ENCODE peak calls at places on chromosomes 7 and 10, in seven cellular contexts. One of them, this sample, is unnamed.

GRCh38 chr7:43906327-43907010 is at the start of gene URGCP:
- DNase-seq in heart right ventricle: peak; percentile 44
- DNase-seq in uterus: peak; percentile 25
- DNase-seq in pancreas: peak; percentile 50
- DNase-seq in cardiac muscle cell: peak; percentile 63
- DNase-seq in body of pancreas: peak; percentile 42
- DNase-seq in retinal pigment epithelial cell: no peak
- DNase-seq in this sample: peak; percentile 44

GRCh38 chr10:98430427-98430826 is 15.4 kb upstream of the PYROXD2 start:
- DNase-seq in heart right ventricle: no peak
- DNase-seq in uterus: no peak
- DNase-seq in pancreas: no peak
- DNase-seq in cardiac muscle cell: no peak
- DNase-seq in body of pancreas: no peak
- DNase-seq in retinal pigment epithelial cell: no peak
- DNase-seq in this sample: no peak

GRCh38 chr10:29250066-29250465 is 38.8 kb upstream of the LYZL1 start:
- DNase-seq in heart right ventricle: no peak
- DNase-seq in uterus: no peak
- DNase-seq in pancreas: no peak
- DNase-seq in cardiac muscle cell: no peak
- DNase-seq in body of pancreas: no peak
- DNase-seq in retinal pigment epithelial cell: no peak
- DNase-seq in this sample: no peak

GRCh38 chr10:79331709-79332108 is 15.6 kb upstream of the PPIF start:
- DNase-seq in heart right ventricle: peak; percentile 61
- DNase-seq in uterus: no peak
- DNase-seq in pancreas: no peak
- DNase-seq in cardiac muscle cell: no peak
- DNase-seq in body of pancreas: peak; percentile 64
- DNase-seq in retinal pigment epithelial cell: no peak
- DNase-seq in this sample: no peak

GRCh38 chr7:30556854-30557644 is 37.6 kb upstream of the GARS1 start:
- DNase-seq in heart right ventricle: no peak
- DNase-seq in uterus: no peak
- DNase-seq in pancreas: peak; percentile 17
- DNase-seq in cardiac muscle cell: no peak
- DNase-seq in body of pancreas: peak; percentile 60
- DNase-seq in retinal pigment epithelial cell: no peak
- DNase-seq in this sample: no peak

GRCh38 chr7:106947244-106947728 is 82.2 kb downstream of the PIK3CG start:
- DNase-seq in heart right ventricle: peak; percentile 56
- DNase-seq in uterus: peak; percentile 68
- DNase-seq in pancreas: no peak
- DNase-seq in cardiac muscle cell: peak; percentile 87
- DNase-seq in body of pancreas: peak; percentile 57
- DNase-seq in retinal pigment epithelial cell: peak; percentile 42
- DNase-seq in this sample: no peak

GRCh38 chr7:152189026-152189425 is 163.6 kb downstream of the GALNT11 start:
- DNase-seq in heart right ventricle: no peak
- DNase-seq in uterus: no peak
- DNase-seq in pancreas: no peak
- DNase-seq in cardiac muscle cell: no peak
- DNase-seq in body of pancreas: no peak
- DNase-seq in retinal pigment epithelial cell: no peak
- DNase-seq in this sample: no peak

GRCh38 chr10:103096130-103096529 is 96.9 kb downstream of the NT5C2 start:
- DNase-seq in heart right ventricle: no peak
- DNase-seq in uterus: no peak
- DNase-seq in pancreas: no peak
- DNase-seq in cardiac muscle cell: no peak
- DNase-seq in body of pancreas: no peak
- DNase-seq in retinal pigment epithelial cell: no peak
- DNase-seq in this sample: no peak

GRCh38 chr7:88243345-88243909 is 23.6 kb upstream of the SRI start:
- DNase-seq in heart right ventricle: peak; percentile 22
- DNase-seq in uterus: no peak
- DNase-seq in pancreas: no peak
- DNase-seq in cardiac muscle cell: peak; percentile 54
- DNase-seq in body of pancreas: peak; percentile 46
- DNase-seq in retinal pigment epithelial cell: no peak
- DNase-seq in this sample: no peak

GRCh38 chr10:123027861-123028260 is 19.1 kb downstream of the ACADSB start:
- DNase-seq in heart right ventricle: no peak
- DNase-seq in uterus: no peak
- DNase-seq in pancreas: no peak
- DNase-seq in cardiac muscle cell: no peak
- DNase-seq in body of pancreas: no peak
- DNase-seq in retinal pigment epithelial cell: no peak
- DNase-seq in this sample: no peak

GRCh38 chr10:99913831-99914235 is 95.9 kb downstream of the DNMBP start:
- DNase-seq in heart right ventricle: no peak
- DNase-seq in uterus: no peak
- DNase-seq in pancreas: peak; percentile 64
- DNase-seq in cardiac muscle cell: peak; percentile 91
- DNase-seq in body of pancreas: peak; percentile 80
- DNase-seq in retinal pigment epithelial cell: no peak
- DNase-seq in this sample: no peak

GRCh38 chr10:78768041-78768569 is 300.7 kb upstream of the ZMIZ1 start:
- DNase-seq in heart right ventricle: no peak
- DNase-seq in uterus: peak; percentile 15
- DNase-seq in pancreas: no peak
- DNase-seq in cardiac muscle cell: no peak
- DNase-seq in body of pancreas: no peak
- DNase-seq in retinal pigment epithelial cell: no peak
- DNase-seq in this sample: no peak

GRCh38 chr7:44142028-44142427 is 896 bp upstream of the MYL7 start:
- DNase-seq in heart right ventricle: no peak
- DNase-seq in uterus: no peak
- DNase-seq in pancreas: no peak
- DNase-seq in cardiac muscle cell: no peak
- DNase-seq in body of pancreas: no peak
- DNase-seq in retinal pigment epithelial cell: no peak
- DNase-seq in this sample: no peak

GRCh38 chr7:108099650-108100049 is 30.5 kb downstream of the LAMB4 start:
- DNase-seq in heart right ventricle: no peak
- DNase-seq in uterus: no peak
- DNase-seq in pancreas: no peak
- DNase-seq in cardiac muscle cell: no peak
- DNase-seq in body of pancreas: no peak
- DNase-seq in retinal pigment epithelial cell: no peak
- DNase-seq in this sample: no peak

GRCh38 chr7:115494529-115495147 is 535.9 kb downstream of the TFEC start:
- DNase-seq in heart right ventricle: no peak
- DNase-seq in uterus: no peak
- DNase-seq in pancreas: no peak
- DNase-seq in cardiac muscle cell: no peak
- DNase-seq in body of pancreas: no peak
- DNase-seq in retinal pigment epithelial cell: no peak
- DNase-seq in this sample: no peak

GRCh38 chr7:5625938-5626337 is 155.5 kb downstream of the RNF216 start:
- DNase-seq in heart right ventricle: no peak
- DNase-seq in uterus: no peak
- DNase-seq in pancreas: no peak
- DNase-seq in cardiac muscle cell: peak; percentile 28
- DNase-seq in body of pancreas: no peak
- DNase-seq in retinal pigment epithelial cell: peak; percentile 41
- DNase-seq in this sample: no peak
- TF ChIP-seq CTCF in heart right ventricle: no peak
- TF ChIP-seq CTCF in uterus: no peak
- TF ChIP-seq CTCF in pancreas: no peak
- TF ChIP-seq CTCF in cardiac muscle cell: no peak
- TF ChIP-seq CTCF in body of pancreas: no peak
- TF ChIP-seq CTCF in retinal pigment epithelial cell: peak; percentile 37
- TF ChIP-seq CTCF in this sample: no peak

DNA sequence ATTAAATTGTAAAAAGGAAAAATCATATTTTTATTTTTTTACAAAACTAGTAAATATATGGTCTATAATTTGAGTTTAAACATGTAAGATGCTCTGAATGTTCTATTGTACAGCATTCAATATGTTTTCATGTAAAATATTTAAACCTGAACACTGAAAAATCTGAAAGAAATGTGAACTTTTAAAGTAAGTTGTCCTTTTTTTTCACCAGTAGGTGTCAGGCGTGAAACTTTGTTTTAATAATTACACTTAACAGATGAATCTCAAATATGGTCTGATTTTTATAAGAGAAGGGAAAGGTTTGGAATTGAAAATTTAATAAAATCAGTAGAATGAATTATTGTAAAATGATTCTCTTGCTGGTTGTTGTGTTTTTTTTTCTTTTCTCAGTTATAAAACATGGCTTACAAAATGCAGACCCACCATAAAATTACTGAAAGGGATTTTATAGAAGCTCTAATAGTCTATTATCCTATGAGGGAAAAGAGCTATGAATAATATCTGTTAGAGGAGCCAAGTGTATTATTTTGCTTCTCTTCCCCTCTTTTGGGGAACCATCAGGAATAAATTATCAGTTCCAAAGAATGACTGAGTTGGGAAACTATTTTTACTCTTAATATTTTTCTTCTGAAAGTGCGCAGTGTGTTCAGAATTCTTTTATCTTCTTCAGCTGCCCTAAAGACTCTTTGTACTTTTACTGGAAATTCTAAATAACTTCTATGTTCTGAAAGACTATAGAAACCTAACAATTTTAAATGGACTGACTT is 217.7 kb upstream of the FZD1 start:
- DNase-seq in heart right ventricle: no peak
- DNase-seq in uterus: no peak
- DNase-seq in pancreas: no peak
- DNase-seq in cardiac muscle cell: no peak
- DNase-seq in body of pancreas: no peak
- DNase-seq in retinal pigment epithelial cell: no peak
- DNase-seq in this sample: no peak
- TF ChIP-seq CTCF in heart right ventricle: peak; percentile 31
- TF ChIP-seq CTCF in uterus: peak; percentile 14
- TF ChIP-seq CTCF in pancreas: peak; percentile 9
- TF ChIP-seq CTCF in cardiac muscle cell: peak; percentile 40
- TF ChIP-seq CTCF in body of pancreas: peak; percentile 29
- TF ChIP-seq CTCF in retinal pigment epithelial cell: peak; percentile 20
- TF ChIP-seq CTCF in this sample: no peak

GRCh38 chr10:83425306-83425705 is 714.0 kb upstream of the GHITM start:
- DNase-seq in heart right ventricle: no peak
- DNase-seq in uterus: no peak
- DNase-seq in pancreas: no peak
- DNase-seq in cardiac muscle cell: no peak
- DNase-seq in body of pancreas: no peak
- DNase-seq in retinal pigment epithelial cell: no peak
- DNase-seq in this sample: no peak
- TF ChIP-seq CTCF in heart right ventricle: no peak
- TF ChIP-seq CTCF in uterus: no peak
- TF ChIP-seq CTCF in pancreas: no peak
- TF ChIP-seq CTCF in cardiac muscle cell: no peak
- TF ChIP-seq CTCF in body of pancreas: no peak
- TF ChIP-seq CTCF in retinal pigment epithelial cell: no peak
- TF ChIP-seq CTCF in this sample: no peak

GRCh38 chr7:63044721-63045120 is 953.9 kb upstream of the ZNF722 start:
- DNase-seq in heart right ventricle: no peak
- DNase-seq in uterus: no peak
- DNase-seq in pancreas: no peak
- DNase-seq in cardiac muscle cell: no peak
- DNase-seq in body of pancreas: no peak
- DNase-seq in retinal pigment epithelial cell: no peak
- DNase-seq in this sample: no peak

GRCh38 chr7:63042730-63043511 is 955.7 kb upstream of the ZNF722 start:
- DNase-seq in heart right ventricle: no peak
- DNase-seq in uterus: no peak
- DNase-seq in pancreas: no peak
- DNase-seq in cardiac muscle cell: no peak
- DNase-seq in body of pancreas: no peak
- DNase-seq in retinal pigment epithelial cell: no peak
- DNase-seq in this sample: no peak

GRCh38 chr7:63045575-63045974 is 953.1 kb upstream of the ZNF722 start:
- DNase-seq in heart right ventricle: no peak
- DNase-seq in uterus: no peak
- DNase-seq in pancreas: no peak
- DNase-seq in cardiac muscle cell: no peak
- DNase-seq in body of pancreas: no peak
- DNase-seq in retinal pigment epithelial cell: no peak
- DNase-seq in this sample: no peak

GRCh38 chr7:63041786-63042185 is 956.9 kb upstream of the ZNF722 start:
- DNase-seq in heart right ventricle: no peak
- DNase-seq in uterus: no peak
- DNase-seq in pancreas: no peak
- DNase-seq in cardiac muscle cell: no peak
- DNase-seq in body of pancreas: no peak
- DNase-seq in retinal pigment epithelial cell: no peak
- DNase-seq in this sample: no peak

DNA sequence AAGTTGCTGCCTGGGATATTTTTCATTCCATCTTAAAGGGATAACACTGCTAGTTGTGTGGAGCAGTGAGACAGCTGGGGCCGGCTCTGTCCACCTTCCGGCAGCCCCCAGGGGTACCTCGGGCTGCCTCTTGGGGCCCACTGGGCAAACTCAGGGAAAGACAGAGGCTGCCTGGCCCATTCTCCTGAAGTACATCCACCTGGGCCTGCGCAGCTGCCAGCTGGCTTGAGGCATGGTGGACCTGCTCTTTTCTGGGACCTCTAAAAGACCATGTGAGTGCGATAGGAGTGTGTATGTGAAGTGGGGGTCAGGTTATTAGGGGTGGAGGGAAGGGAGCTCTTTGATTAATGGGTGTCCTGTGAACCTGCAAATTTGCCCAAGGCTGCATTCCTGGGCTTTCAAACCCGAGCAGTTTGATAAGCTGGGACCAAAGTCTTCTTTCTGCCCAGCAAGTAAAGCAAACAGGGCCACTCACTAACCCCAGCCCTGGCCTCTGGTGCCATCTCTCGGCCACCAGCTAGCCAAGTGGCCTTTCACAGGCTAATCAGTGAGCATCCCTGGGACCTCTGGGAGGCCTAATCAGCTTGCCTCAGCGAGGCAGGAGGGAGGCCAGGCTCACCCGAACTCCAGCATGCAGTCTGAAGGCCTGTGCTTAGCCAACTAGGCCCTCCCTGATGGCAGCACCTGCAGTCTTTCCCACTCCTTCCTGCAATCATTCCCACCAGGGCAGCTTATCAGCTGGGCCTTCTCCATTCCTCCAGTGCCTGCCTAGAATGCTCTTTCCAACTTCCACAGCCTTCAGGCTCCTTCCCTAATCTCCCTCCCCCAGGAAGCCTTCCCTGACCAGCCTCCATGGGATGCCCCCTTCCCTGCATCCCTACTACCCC is 954.7 kb upstream of the ZNF722 start:
- DNase-seq in heart right ventricle: no peak
- DNase-seq in uterus: no peak
- DNase-seq in pancreas: no peak
- DNase-seq in cardiac muscle cell: no peak
- DNase-seq in body of pancreas: no peak
- DNase-seq in retinal pigment epithelial cell: no peak
- DNase-seq in this sample: no peak
- TF ChIP-seq CTCF in heart right ventricle: no peak
- TF ChIP-seq CTCF in uterus: no peak
- TF ChIP-seq CTCF in pancreas: no peak
- TF ChIP-seq CTCF in cardiac muscle cell: no peak
- TF ChIP-seq CTCF in body of pancreas: no peak
- TF ChIP-seq CTCF in retinal pigment epithelial cell: no peak
- TF ChIP-seq CTCF in this sample: no peak

DNA sequence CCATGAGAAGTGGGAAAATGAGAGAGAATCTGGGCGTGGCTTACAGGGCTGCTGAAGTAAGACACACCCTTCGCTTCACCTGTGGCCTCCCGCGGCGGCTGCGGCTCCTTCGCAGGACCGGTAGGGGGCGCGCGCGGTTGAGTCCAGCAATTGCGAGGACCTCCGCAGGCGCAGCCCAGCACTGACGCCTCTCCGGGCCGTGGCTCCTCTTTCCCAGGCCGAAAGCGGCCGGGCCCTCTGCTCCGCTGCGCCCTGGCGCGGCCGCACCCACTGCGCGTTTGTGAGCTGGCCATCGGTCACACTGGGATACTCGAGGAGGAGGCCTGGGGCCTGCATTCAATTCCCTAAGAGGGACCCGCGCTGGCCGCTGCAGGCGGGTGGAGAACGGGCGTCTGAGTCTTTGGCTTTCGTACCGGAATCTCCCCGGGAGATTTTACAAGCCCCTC is at the start of gene LRRD1:
- DNase-seq in heart right ventricle: peak; percentile 80
- DNase-seq in uterus: peak; percentile 68
- DNase-seq in pancreas: peak; percentile 90
- DNase-seq in cardiac muscle cell: peak; percentile 80
- DNase-seq in body of pancreas: peak; percentile 95
- DNase-seq in retinal pigment epithelial cell: peak; percentile 35
- DNase-seq in this sample: peak; percentile 85
- TF ChIP-seq CTCF in heart right ventricle: peak; percentile 99
- TF ChIP-seq CTCF in uterus: peak; percentile 89
- TF ChIP-seq CTCF in pancreas: peak; percentile 99
- TF ChIP-seq CTCF in cardiac muscle cell: peak; percentile 97
- TF ChIP-seq CTCF in body of pancreas: peak; percentile 98
- TF ChIP-seq CTCF in retinal pigment epithelial cell: peak; percentile 91
- TF ChIP-seq CTCF in this sample: peak; percentile 99

This sample was measured in natural killer cell.